ENCODE peak calls at places on chromosomes 11 and 22, in nine cellular contexts. R, Y, W, M, X, K, S, T and V are unnamed samples.
A peak's percentile ranks its signal among the peaks of the same experiment; 100 is the strongest.

GRCh38 chr11:63840356-63841060 is 1.6 kb downstream of the MARK2 start:
- DNase-seq in R (peak; percentile 9), Y (no peak), W (no peak), M (no peak), X (peak; percentile 31), K (no peak), S (no peak), T (no peak), V (no peak)

GRCh38 chr11:5364214-5364613 is 12.9 kb downstream of the OR51B6 start:
- DNase-seq in R (peak; percentile 94), Y (peak; percentile 93), W (no peak), M (no peak), X (no peak), K (no peak), S (peak; percentile 49), T (no peak), V (no peak)

GRCh38 chr22:44031111-44031963 is 7.2 kb downstream of the PARVB start:
- DNase-seq in R (no peak), Y (no peak), W (no peak), M (no peak), X (no peak), K (no peak), S (peak; percentile 47), T (no peak), V (no peak)

GRCh38 chr11:23555085-23555484 is 694.8 kb upstream of the CCDC179 start:
- DNase-seq in R (peak; percentile 11), Y (peak; percentile 54), W (no peak), M (no peak), X (no peak), K (no peak), S (peak; percentile 9), T (no peak), V (no peak)

GRCh38 chr11:7448126-7448525 is 37.2 kb upstream of the OLFML1 start:
- DNase-seq in R (no peak), Y (no peak), W (no peak), M (no peak), X (no peak), K (no peak), S (no peak), T (no peak), V (no peak)

GRCh38 chr11:113045146-113045545 is 83.9 kb downstream of the NCAM1 start:
- DNase-seq in R (no peak), Y (no peak), W (no peak), M (no peak), X (no peak), K (no peak), S (no peak), T (no peak), V (no peak)

GRCh38 chr11:74687237-74688005 is 43.8 kb downstream of the CHRDL2 start:
- DNase-seq in R (peak; percentile 44), Y (no peak), W (peak; percentile 30), M (no peak), X (no peak), K (peak; percentile 39), S (peak; percentile 45), T (no peak), V (no peak)

GRCh38 chr11:64856382-64857227 is 12.2 kb upstream of the CDC42BPG start:
- DNase-seq in R (peak; percentile 87), Y (peak; percentile 69), W (peak; percentile 87), M (peak; percentile 80), X (no peak), K (peak; percentile 97), S (peak; percentile 62), T (peak; percentile 70), V (peak; percentile 93)

DNA sequence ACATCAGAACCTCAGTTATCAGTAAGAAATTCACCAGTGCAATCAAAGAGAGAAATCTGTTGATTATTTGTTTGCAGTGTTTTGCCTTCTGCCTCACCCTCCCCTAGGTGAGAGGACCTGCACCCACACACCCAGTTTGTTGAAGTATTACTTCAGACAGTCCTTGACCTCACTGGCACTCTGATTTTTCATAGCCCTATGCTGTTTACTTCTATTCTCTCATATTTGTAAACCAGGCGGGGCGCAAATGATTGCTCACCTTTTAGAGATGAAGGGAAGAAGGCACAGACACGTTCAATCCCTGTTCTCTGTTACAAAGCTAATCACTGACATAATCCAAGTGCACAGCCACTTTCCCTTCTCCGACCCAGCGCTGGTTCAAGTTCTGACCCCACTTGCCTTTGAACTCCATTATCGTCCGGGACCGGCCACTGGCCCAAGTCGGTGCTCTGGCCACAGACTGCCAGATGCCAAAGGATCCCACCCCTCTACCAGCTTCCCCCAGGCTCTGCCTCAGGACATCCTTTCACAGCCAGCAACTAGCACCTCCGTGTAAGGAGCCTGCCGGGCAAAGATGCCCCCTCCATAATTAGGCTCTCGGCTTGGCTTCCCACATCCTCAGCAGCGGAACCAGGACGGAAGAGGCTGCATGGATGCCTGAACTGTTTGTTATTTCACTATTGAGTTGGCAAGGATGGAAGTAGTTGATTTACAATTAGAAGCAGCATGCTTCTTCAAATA is 1.7 kb downstream of the ETS1 start:
- DNase-seq in R (no peak), Y (no peak), W (no peak), M (no peak), X (no peak), K (no peak), S (no peak), T (no peak), V (no peak)
- H3K4me3 ChIP-seq in R (no peak overlapping the region), Y (no peak overlapping the region), W (peak overlapping the region; percentile 33), M (no peak overlapping the region), X (no peak overlapping the region), K (no peak overlapping the region), S (no peak overlapping the region), T (no peak overlapping the region), V (peak overlapping the region; percentile 8)

GRCh38 chr22:30832407-30832987 is 136.1 kb downstream of the MORC2 start:
- DNase-seq in R (no peak), Y (no peak), W (no peak), M (no peak), X (no peak), K (peak; percentile 63), S (no peak), T (no peak), V (no peak)

GRCh38 chr22:30830907-30831306 is 136.2 kb downstream of the OSBP2 start:
- DNase-seq in R (peak; percentile 97), Y (peak; percentile 89), W (no peak), M (no peak), X (no peak), K (peak; percentile 76), S (peak; percentile 91), T (peak; percentile 26), V (no peak)

GRCh38 chr22:30827646-30828045 is 133.0 kb downstream of the OSBP2 start:
- DNase-seq in R (no peak), Y (no peak), W (peak; percentile 30), M (no peak), X (no peak), K (peak; percentile 46), S (no peak), T (no peak), V (no peak)

GRCh38 chr22:30828187-30829155 is 133.8 kb downstream of the OSBP2 start:
- DNase-seq in R (no peak), Y (no peak), W (peak; percentile 54), M (no peak), X (no peak), K (peak; percentile 57), S (no peak), T (no peak), V (no peak)

GRCh38 chr22:30829901-30830550 is 135.4 kb downstream of the OSBP2 start:
- DNase-seq in R (peak; percentile 95), Y (peak; percentile 91), W (peak; percentile 23), M (no peak), X (no peak), K (peak; percentile 72), S (peak; percentile 83), T (no peak), V (no peak)
- H3K4me3 ChIP-seq in R (no peak overlapping the region), Y (no peak overlapping the region), W (no peak overlapping the region), M (no peak overlapping the region), X (no peak overlapping the region), K (no peak overlapping the region), S (no peak overlapping the region), T (no peak overlapping the region), V (no peak overlapping the region)

DNA sequence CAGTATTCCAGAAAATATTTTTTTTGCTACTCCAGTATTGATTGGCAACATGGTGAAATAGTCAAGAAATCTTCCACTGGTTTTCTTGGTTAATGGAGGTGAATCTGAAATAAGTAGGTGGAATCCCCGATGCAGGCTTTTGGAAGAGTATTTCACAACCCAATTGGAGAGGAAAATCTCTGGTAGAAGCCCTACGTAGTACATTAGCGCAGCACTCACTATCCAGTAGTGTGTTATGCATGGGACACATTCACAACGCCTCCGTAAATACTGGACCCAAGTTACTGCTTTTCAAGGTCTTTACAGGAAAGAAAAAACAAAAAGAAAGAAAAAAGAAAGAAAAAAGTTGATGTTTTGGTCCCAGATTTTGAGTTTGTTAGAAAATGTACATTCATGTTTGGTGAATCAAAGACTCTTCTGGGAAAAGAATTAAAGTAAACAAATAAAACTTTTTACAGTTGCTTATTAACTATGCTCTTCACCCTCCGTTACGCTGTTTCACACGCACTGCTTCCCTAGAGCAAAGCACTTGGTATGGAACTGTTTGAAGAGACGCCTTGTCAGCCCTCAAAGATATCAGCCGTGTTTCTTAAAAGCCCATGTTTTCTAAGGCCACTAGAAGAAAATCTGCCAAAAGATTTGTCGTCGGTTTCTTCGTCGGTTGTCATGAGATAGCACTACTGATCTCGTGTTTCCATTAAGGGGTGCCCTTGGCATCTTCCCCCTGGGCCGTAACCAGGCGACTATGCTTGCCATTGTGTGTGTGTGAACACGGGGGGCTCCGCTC is 170.4 kb upstream of the CTSC start:
- DNase-seq in R (no peak), Y (no peak), W (no peak), M (no peak), X (no peak), K (no peak), S (no peak), T (no peak), V (no peak)
- H3K4me3 ChIP-seq in R (no peak overlapping the region), Y (peak overlapping the region; percentile 58), W (peak overlapping the region; percentile 37), M (no peak overlapping the region), X (no peak overlapping the region), K (peak overlapping the region; percentile 3), S (peak overlapping the region; percentile 30), T (peak overlapping the region; percentile 48), V (no peak overlapping the region)

GRCh38 chr11:45806072-45806933 is 1.4 kb downstream of the SLC35C1 start:
- DNase-seq in R (no peak), Y (no peak), W (no peak), M (no peak), X (no peak), K (peak; percentile 83), S (no peak), T (no peak), V (no peak)

GRCh38 chr11:45804806-45805304 is at the start of gene SLC35C1:
- DNase-seq in R (peak; percentile 93), Y (peak; percentile 91), W (peak; percentile 99), M (peak; percentile 97), X (peak; percentile 97), K (peak; percentile 99), S (peak; percentile 96), T (peak; percentile 99), V (peak; percentile 97)

GRCh38 chr11:45807792-45808238 is 2.9 kb downstream of the SLC35C1 start:
- DNase-seq in R (no peak), Y (no peak), W (no peak), M (no peak), X (no peak), K (peak; percentile 68), S (no peak), T (no peak), V (no peak)

GRCh38 chr11:45805305-45806071 is 539 bp downstream of the SLC35C1 start:
- DNase-seq in R (peak; percentile 78), Y (peak; percentile 66), W (peak; percentile 72), M (peak; percentile 54), X (no peak), K (peak; percentile 87), S (peak; percentile 67), T (no peak), V (peak; percentile 65)

DNA sequence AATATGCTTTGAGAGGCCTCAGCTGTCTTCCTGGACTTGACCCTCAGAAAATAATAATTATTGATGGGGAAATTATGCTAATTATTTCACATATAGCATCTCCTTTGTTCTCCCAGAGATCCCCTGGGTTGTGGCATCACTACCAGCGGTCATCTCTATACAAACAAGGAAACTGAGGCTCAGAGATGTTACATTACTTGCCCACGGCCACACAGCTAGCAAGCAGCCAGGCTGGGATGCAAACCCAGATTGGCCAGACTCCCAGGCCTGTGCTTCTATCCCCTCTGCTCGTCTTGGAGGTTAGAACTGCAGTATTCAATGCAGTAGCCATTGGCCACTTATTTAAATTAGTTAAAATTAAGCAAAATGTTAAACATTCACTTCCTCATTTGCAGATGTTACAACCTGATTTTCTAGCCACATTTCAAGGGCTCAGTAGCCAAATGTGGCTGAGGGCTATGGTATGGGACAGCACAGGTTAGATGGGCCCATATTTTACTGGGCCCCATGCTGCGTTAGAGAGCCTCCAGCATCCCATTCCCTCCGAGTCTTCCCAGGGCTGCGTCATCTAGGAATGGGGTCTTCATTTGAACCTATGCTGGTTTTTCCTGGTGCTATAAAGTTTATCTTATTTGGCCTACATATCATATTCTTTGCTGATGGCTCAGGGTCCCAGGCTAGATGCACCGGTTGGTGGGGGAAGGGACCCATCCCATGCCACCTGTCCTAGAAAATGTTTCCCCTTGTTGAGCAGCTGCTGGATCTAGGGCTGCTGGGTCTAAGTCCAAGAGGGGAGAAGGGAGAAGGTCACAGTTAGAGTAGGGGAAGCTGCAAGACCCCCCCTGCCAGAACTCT is 2.2 kb downstream of the SLC35C1 start:
- DNase-seq in R (no peak), Y (no peak), W (no peak), M (no peak), X (no peak), K (peak; percentile 70), S (no peak), T (no peak), V (no peak)
- H3K4me3 ChIP-seq in R (peak overlapping the region; percentile 90), Y (peak overlapping the region; percentile 84), W (peak overlapping the region; percentile 17), M (no peak overlapping the region), X (peak overlapping the region; percentile 71), K (no peak overlapping the region), S (no peak overlapping the region), T (peak overlapping the region; percentile 77), V (no peak overlapping the region)